ENCODE peak calls at places on chromosomes 16 and 17, in five cellular contexts. X, V, K, L and J are unnamed samples.

GRCh38 chr17:4908301-4908700 is 5.4 kb upstream of the CHRNE start:
- DNase-seq in X (peak), V (no peak), K (no peak), L (no peak), J (peak)

GRCh38 chr16:78480588-78480987 is 381.1 kb downstream of the WWOX start:
- DNase-seq in X (no peak), V (no peak), K (no peak), L (no peak), J (no peak)

GRCh38 chr16:69595127-69596036 is 29.6 kb downstream of the NFAT5 start:
- DNase-seq in X (no peak), V (no peak), K (no peak), L (peak), J (no peak)

GRCh38 chr16:89965447-89966225 is 17.1 kb downstream of the DEF8 start:
- DNase-seq in X (no peak), V (no peak), K (no peak), L (no peak), J (no peak)

GRCh38 chr17:16439303-16439791 is 24.0 kb downstream of the TRPV2 start:
- DNase-seq in X (no peak), V (peak), K (peak), L (no peak), J (no peak)

GRCh38 chr17:81059026-81059425 is 24.1 kb downstream of the BAIAP2 start:
- DNase-seq in X (no peak), V (no peak), K (no peak), L (no peak), J (no peak)

GRCh38 chr17:66255112-66255511 is 25.9 kb upstream of the APOH start:
- DNase-seq in X (peak), V (peak), K (peak), L (peak), J (peak)

GRCh38 chr17:48545022-48545376 is at the start of gene HOXB2:
- DNase-seq in X (no peak), V (no peak), K (no peak), L (no peak), J (peak)

GRCh38 chr17:77841742-77842141 is 116.8 kb upstream of the TNRC6C start:
- DNase-seq in X (no peak), V (no peak), K (no peak), L (no peak), J (no peak)

GRCh38 chr16:30874244-30874820 is 19.5 kb downstream of the BCL7C start:
- DNase-seq in X (no peak), V (no peak), K (no peak), L (no peak), J (peak)

GRCh38 chr17:50056961-50057330 is 1.0 kb downstream of the ITGA3 start:
- DNase-seq in X (peak), V (no peak), K (no peak), L (peak), J (peak)

GRCh38 chr17:50056217-50056960 is 479 bp downstream of the ITGA3 start:
- DNase-seq in X (peak), V (peak), K (peak), L (peak), J (peak)

GRCh38 chr17:50053654-50053960 is 2.3 kb upstream of the ITGA3 start:
- DNase-seq in X (no peak), V (no peak), K (no peak), L (no peak), J (no peak)

GRCh38 chr17:50055426-50056216 is at the start of gene ITGA3:
- DNase-seq in X (peak), V (peak), K (peak), L (peak), J (peak)

DNA sequence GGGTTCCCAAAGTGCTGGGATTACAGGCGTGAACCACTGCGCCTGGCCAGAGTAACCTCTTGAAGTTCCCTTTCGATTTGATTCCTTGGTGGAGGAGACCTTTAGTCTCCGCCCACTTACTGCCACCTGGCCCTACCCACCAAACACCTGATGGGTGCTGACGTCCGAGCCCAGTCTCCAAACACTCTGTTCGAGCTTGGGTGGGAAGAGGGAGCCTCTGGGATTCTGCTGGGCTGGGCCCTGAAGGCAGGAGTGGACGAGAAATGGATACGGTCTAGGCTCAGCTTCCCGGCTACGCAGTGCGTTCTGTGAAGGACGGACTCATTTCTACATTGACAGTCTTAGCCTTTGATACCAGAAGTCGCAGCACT is 870 bp upstream of the ITGA3 start:
- DNase-seq in X (peak), V (peak), K (no peak), L (peak), J (peak)
- TF ChIP-seq EZH2phosphoT487 in X (no peak), V (no peak), K (no peak), L (no peak), J (no peak)

DNA sequence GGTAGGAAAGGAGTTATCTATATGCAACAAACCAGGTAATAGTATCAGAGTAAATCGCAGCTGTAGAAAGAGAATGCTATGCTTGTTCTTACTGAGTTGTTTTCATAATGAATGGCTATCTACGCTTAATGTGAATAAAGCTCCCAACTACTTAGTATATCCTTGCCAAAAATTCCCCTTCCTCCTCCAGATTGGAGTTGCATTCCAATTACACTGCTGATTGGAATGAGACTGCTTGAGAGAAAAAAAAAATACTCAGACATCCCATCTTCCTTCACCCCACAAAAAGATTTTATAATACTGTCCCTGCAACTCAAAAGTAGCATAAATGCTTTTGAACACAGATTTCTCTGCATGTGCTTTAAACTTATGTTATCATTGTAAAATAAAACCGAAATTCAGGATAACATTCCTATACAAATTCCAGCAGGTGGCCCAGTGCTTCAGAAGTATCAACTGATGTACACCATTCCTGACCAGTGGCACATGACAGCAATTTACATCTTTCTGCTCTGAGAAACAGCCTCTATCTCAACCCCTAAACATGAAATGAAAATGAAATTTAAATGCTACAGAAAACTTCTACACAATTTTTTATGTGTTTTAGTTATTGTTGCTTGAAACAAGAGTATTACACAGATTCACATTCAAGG is 47.0 kb downstream of the SMURF2 start:
- DNase-seq in X (no peak), V (no peak), K (no peak), L (no peak), J (peak)
- TF ChIP-seq CTCF in X (no peak), V (no peak), K (no peak), L (peak), J (no peak)

DNA sequence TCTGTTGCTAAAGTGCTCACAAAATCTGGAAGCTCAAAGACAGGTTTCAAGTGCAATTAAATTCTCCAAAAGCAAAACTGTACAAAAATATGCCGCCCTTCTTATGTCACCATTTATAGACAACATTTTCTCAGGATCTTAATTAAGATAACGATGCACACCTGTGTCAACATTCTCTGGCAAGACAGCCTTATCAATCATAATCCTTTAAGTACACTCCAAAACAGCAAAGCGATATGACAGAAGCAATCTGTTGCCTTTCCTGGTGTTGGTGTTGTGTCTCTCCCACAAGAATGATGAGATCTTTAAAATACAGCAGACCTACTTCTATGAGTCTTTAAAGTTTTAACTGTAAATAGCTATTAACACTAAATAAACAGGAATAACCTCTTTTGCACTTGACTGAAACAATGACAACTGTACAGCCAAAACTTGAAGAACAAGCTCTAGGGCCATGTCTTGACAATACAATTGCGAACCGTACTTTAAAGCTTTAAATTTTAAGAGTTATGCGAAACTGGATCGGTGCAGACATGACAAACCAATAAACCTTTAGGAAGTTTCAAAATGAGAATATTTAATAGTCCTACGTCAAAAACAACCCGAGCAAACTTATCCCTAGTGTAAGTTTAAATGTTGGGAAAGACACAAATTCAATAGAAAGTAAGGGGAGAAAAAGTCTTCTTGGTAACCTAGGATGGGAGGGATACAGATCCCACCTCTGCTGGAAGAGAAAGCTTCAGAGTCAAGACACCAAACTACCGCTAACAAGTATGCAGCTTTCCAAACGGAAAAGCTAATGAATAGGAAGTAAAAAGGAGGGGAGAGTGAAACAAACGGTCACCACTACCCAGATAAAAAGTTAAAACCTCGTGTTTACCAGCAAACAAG is 3.3 kb upstream of the IRX5 start:
- DNase-seq in X (no peak), V (peak), K (peak), L (no peak), J (no peak)
- TF ChIP-seq EZH2phosphoT487 in X (no peak), V (no peak), K (no peak), L (no peak), J (no peak)

GRCh38 chr16:354971-355441 is 2.5 kb upstream of the AXIN1 start:
- DNase-seq in X (no peak), V (no peak), K (no peak), L (no peak), J (no peak)

GRCh38 chr16:351804-352520 is 561 bp downstream of the AXIN1 start:
- DNase-seq in X (peak), V (peak), K (no peak), L (no peak), J (peak)

GRCh38 chr16:353404-354285 is 1.1 kb upstream of the AXIN1 start:
- DNase-seq in X (no peak), V (no peak), K (no peak), L (no peak), J (no peak)

GRCh38 chr16:354286-354881 is 1.9 kb upstream of the AXIN1 start:
- DNase-seq in X (no peak), V (no peak), K (no peak), L (no peak), J (no peak)

DNA sequence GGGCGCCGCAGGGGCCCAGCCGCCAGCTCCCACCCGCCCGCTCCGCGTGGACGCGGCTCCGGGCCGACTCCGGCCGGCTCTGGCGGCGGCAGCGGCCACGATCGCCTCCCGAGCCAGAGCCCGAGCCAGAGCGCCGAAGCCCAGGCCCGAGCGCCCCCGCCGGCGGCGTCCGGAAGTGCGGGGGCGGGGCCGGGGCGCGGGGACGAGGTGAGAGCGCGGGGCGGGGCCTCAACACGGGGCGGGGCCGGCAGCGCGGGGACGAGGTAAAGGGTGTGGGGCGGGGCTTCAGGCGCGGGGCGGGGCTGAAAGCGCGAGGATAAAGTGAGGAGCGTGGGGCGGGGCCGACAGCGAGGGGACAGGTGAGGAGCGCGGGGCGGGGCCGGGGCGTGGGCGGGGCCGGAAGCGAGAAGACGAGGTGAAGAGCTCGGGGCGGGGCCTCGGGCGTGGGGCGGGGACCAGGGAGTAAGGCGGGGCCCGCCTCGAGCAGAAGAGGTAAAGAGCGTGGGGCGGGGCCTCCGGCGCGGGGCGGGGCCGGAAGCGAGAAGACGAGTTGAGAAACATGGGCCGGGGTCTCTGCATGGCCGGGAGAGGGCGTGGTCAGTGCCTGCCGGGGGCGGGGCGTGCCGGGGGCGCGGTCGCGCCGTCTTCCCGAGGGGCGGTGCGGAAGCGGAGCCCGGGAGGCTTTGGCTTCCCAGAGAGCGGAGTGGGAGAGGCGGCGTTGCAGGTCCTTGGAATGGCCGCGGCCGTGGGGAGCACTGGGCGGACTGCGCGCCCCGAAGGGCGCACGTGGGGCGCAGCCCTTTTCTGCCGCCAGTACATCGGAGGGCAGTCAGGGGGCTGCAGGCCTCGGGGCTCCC is at the start of gene AXIN1:
- DNase-seq in X (peak), V (peak), K (peak), L (peak), J (peak)
- TF ChIP-seq CTCF in X (peak), V (peak), K (no peak), L (no peak), J (peak)

GRCh38 chr16:14128097-14128496 is 57.0 kb downstream of the MRTFB start:
- DNase-seq in X (no peak), V (no peak), K (no peak), L (no peak), J (no peak)
- TF ChIP-seq EZH2phosphoT487 in X (no peak), V (no peak), K (no peak), L (no peak), J (no peak)

GRCh38 chr16:3980311-3981111 is 100.0 kb upstream of the CREBBP start:
- DNase-seq in X (no peak), V (no peak), K (no peak), L (peak), J (no peak)

GRCh38 chr16:3984111-3985060 is 103.9 kb upstream of the CREBBP start:
- DNase-seq in X (no peak), V (no peak), K (no peak), L (no peak), J (no peak)

GRCh38 chr16:3986235-3986544 is 105.7 kb upstream of the CREBBP start:
- DNase-seq in X (no peak), V (peak), K (no peak), L (no peak), J (no peak)

GRCh38 chr16:3982216-3982615 is 101.7 kb upstream of the CREBBP start:
- DNase-seq in X (no peak), V (no peak), K (no peak), L (no peak), J (no peak)

DNA sequence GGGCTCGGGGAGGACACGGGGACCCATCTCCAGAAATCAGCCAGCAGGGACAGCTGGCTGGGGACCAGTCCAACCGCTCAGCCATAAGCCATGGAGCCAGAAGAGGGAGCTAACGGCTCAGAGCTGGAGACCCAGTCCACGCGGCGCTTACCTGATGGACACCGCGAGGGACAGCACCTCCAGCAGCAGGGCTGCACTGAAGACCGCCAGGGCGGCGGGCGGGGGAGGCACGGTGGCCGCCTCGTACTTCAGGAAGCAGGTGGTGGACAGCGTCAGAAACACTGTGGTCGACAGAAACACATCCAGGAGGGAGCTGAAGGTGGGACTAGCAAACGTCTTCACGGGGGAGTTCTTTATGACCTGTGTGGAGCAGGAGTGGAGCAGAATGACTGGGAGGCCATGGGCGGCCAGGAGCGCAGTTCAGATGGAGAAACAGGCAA is 102.6 kb upstream of the CREBBP start:
- DNase-seq in X (peak), V (peak), K (no peak), L (peak), J (peak)
- TF ChIP-seq CTCF in X (peak), V (peak), K (peak), L (peak), J (peak)